ENCODE peak calls at places on chromosomes 2 and 18, in seven cellular contexts. E, U, M, X, C, Y and K are unnamed samples.

GRCh38 chr2:237486819-237487448 is at the start of gene MLPH:
- DNase-seq in E (peak; percentile 82), U (peak; percentile 67), M (peak; percentile 80), X (peak; percentile 78), C (peak; percentile 74), Y (no peak), K (no peak)

GRCh38 chr2:218956039-218956438 is 3.4 kb upstream of the CDK5R2 start:
- DNase-seq in E (no peak), U (no peak), M (no peak), X (no peak), C (no peak), Y (no peak), K (no peak)

GRCh38 chr2:26608557-26608956 is 32.6 kb downstream of the CIB4 start:
- DNase-seq in E (no peak), U (no peak), M (no peak), X (no peak), C (no peak), Y (no peak), K (no peak)

GRCh38 chr2:186887107-186888090 is 38.4 kb upstream of the ZSWIM2 start:
- DNase-seq in E (no peak), U (no peak), M (no peak), X (no peak), C (no peak), Y (no peak), K (no peak)

GRCh38 chr2:197191948-197192338 is 118.6 kb downstream of the ANKRD44 start:
- DNase-seq in E (no peak), U (no peak), M (no peak), X (no peak), C (no peak), Y (no peak), K (peak; percentile 49)

GRCh38 chr18:44837491-44838185 is 156.9 kb downstream of the SETBP1 start:
- DNase-seq in E (no peak), U (no peak), M (no peak), X (no peak), C (no peak), Y (no peak), K (no peak)

GRCh38 chr2:158797963-158798700 is 3.0 kb downstream of the DAPL1 start:
- DNase-seq in E (no peak), U (no peak), M (no peak), X (no peak), C (no peak), Y (no peak), K (no peak)

GRCh38 chr2:46979611-46980010 is 64.0 kb upstream of the MCFD2 start:
- DNase-seq in E (no peak), U (no peak), M (no peak), X (no peak), C (no peak), Y (no peak), K (peak; percentile 57)

GRCh38 chr2:48854681-48855080 is 99.2 kb upstream of the LHCGR start:
- DNase-seq in E (no peak), U (no peak), M (no peak), X (no peak), C (no peak), Y (no peak), K (no peak)

GRCh38 chr2:177148477-177149154 is 64.0 kb upstream of the HNRNPA3 start:
- DNase-seq in E (peak; percentile 76), U (peak; percentile 95), M (peak; percentile 75), X (peak; percentile 75), C (peak; percentile 86), Y (peak; percentile 93), K (peak; percentile 56)

GRCh38 chr2:72955188-72956049 is 38.1 kb downstream of the EMX1 start:
- DNase-seq in E (no peak), U (no peak), M (no peak), X (no peak), C (no peak), Y (peak; percentile 46), K (no peak)

GRCh38 chr2:240078631-240079030 is 25.3 kb upstream of the OR6B3 start:
- DNase-seq in E (no peak), U (no peak), M (peak; percentile 55), X (no peak), C (no peak), Y (no peak), K (no peak)

GRCh38 chr2:158457092-158457825 is 507 bp downstream of the PKP4 start:
- DNase-seq in E (peak; percentile 72), U (peak; percentile 63), M (peak; percentile 69), X (peak; percentile 76), C (peak; percentile 86), Y (peak; percentile 76), K (peak; percentile 27)

GRCh38 chr2:9331704-9332103 is 91.6 kb downstream of the ITGB1BP1 start:
- DNase-seq in E (no peak), U (peak; percentile 21), M (peak; percentile 57), X (no peak), C (no peak), Y (no peak), K (no peak)

GRCh38 chr18:55950379-55951166 is 362.6 kb upstream of the TCF4 start:
- DNase-seq in E (no peak), U (no peak), M (no peak), X (no peak), C (peak; percentile 68), Y (no peak), K (no peak)

GRCh38 chr2:158586491-158586890 is 129.7 kb downstream of the PKP4 start:
- DNase-seq in E (no peak), U (no peak), M (no peak), X (peak; percentile 55), C (no peak), Y (no peak), K (no peak)

GRCh38 chr2:152600698-152601097 is 116.6 kb downstream of the PRPF40A start:
- DNase-seq in E (no peak), U (no peak), M (no peak), X (no peak), C (no peak), Y (no peak), K (no peak)

GRCh38 chr2:241272722-241273551 is 42.5 kb downstream of the HDLBP start:
- DNase-seq in E (peak; percentile 68), U (peak; percentile 64), M (peak; percentile 48), X (peak; percentile 18), C (peak; percentile 92), Y (peak; percentile 74), K (peak; percentile 31)

GRCh38 chr2:105671156-105671555 is 73.6 kb upstream of the NCK2 start:
- DNase-seq in E (no peak), U (no peak), M (peak; percentile 90), X (no peak), C (peak; percentile 86), Y (no peak), K (no peak)

GRCh38 chr2:8659735-8660492 is 21.9 kb upstream of the ID2 start:
- DNase-seq in E (no peak), U (no peak), M (no peak), X (no peak), C (no peak), Y (no peak), K (no peak)

GRCh38 chr2:37224063-37224462 is 7.3 kb downstream of the CEBPZ start:
- DNase-seq in E (no peak), U (no peak), M (no peak), X (no peak), C (no peak), Y (no peak), K (no peak)

GRCh38 chr2:86417961-86418360 is 23.2 kb upstream of the KDM3A start:
- DNase-seq in E (no peak), U (no peak), M (no peak), X (no peak), C (no peak), Y (no peak), K (no peak)

GRCh38 chr2:210195066-210195852 is 24.1 kb upstream of the KANSL1L start:
- DNase-seq in E (no peak), U (peak; percentile 73), M (no peak), X (peak; percentile 57), C (no peak), Y (no peak), K (peak; percentile 63)

GRCh38 chr2:71503827-71504226 is 50.5 kb downstream of the DYSF start:
- DNase-seq in E (no peak), U (no peak), M (peak; percentile 37), X (no peak), C (no peak), Y (no peak), K (no peak)

GRCh38 chr18:48942086-48942485 is 8.7 kb downstream of the SMAD7 start:
- DNase-seq in E (no peak), U (no peak), M (no peak), X (no peak), C (no peak), Y (no peak), K (no peak)
- H3K4me1 ChIP-seq in E (peaks cover 99% of the 10 kb centered on the region), U (peaks cover 94% of the 10 kb centered on the region), M (peaks cover 98% of the 10 kb centered on the region), X (peaks cover 93% of the 10 kb centered on the region), C (peaks cover 2% of the 10 kb centered on the region), Y (peaks cover 24% of the 10 kb centered on the region), K (peaks cover 99% of the 10 kb centered on the region)

DNA sequence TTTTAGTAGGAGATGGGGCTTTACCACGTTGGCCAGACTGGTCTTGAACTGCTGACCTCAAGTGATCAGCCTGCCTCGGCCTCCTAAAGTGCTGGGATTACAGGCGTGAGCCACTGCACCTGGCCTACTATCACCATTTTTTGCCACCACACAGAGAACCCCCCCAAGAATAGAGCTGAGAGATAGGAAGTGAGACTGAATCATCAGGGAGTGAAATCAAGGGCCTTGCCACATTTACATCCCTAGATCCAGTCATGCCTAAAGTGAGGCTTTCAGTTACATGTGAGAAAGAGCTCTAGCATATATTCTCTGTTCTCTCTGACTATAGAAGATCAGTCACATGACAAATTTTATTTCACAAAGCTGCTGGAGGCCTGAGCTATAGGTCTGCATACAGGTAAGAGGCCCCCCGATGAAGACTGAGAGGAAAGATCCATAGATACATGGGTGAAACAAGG is 28.0 kb upstream of the KCMF1 start:
- DNase-seq in E (no peak), U (no peak), M (no peak), X (no peak), C (no peak), Y (no peak), K (no peak)
- H3K4me1 ChIP-seq in E (no peaks in the 10 kb centered on the region), U (peaks cover 27% of the 10 kb centered on the region), M (no peaks in the 10 kb centered on the region), X (peaks cover 41% of the 10 kb centered on the region), C (no peaks in the 10 kb centered on the region), Y (no peaks in the 10 kb centered on the region), K (peaks cover 37% of the 10 kb centered on the region)

DNA sequence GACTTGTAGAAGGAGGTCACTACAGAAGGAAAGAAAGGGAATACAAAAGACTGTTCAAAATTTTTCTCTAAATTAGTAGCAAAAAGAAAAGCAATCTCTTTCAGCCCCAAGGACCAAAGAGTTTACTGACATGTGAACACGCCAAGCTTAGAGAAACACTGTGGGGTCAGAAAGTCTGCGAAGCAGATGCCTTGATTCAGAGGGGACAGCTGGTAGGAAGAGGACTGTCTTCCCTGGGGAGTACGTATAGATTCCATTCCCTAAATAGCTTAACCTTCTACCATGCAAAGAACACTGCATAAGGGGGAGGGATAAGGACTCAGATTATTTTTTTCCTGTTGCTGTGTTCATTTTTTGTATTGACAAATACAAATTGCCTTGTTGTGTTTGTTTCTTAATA is 96.1 kb downstream of the IRS1 start:
- DNase-seq in E (no peak), U (no peak), M (no peak), X (no peak), C (no peak), Y (no peak), K (no peak)
- H3K4me1 ChIP-seq in E (no peaks in the 10 kb centered on the region), U (no peaks in the 10 kb centered on the region), M (no peaks in the 10 kb centered on the region), X (no peaks in the 10 kb centered on the region), C (no peaks in the 10 kb centered on the region), Y (no peaks in the 10 kb centered on the region), K (no peaks in the 10 kb centered on the region)

DNA sequence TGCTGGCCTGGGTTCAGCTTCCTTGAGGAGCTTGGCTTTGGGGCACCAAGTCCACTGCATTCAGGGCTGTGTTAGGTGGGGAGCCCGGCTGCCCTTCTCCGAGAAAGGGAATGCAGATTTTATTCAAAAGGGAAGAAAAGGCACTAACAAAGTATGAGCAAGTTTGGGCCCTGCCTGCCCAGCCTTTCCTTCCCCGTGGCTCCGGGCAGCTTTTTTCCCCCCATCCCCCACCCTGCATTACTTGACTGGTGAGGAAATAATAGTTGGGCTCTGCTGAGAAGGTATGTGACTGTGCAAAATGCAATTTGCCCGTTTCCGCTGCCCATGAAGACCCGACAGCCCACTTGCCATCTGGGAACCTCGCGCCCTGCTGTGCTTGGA is 82.8 kb downstream of the TCF7L1 start:
- DNase-seq in E (no peak), U (peak; percentile 49), M (peak; percentile 51), X (no peak), C (no peak), Y (peak; percentile 83), K (no peak)
- H3K4me1 ChIP-seq in E (peaks cover 18% of the 10 kb centered on the region), U (peaks cover 72% of the 10 kb centered on the region), M (peaks cover 37% of the 10 kb centered on the region), X (no peaks in the 10 kb centered on the region), C (no peaks in the 10 kb centered on the region), Y (peaks cover 30% of the 10 kb centered on the region), K (no peaks in the 10 kb centered on the region)